ENCODE peak calls at places on chromosomes 6 and 20, in ten cellular contexts. I is heart left ventricle, M is PC-3, O is brain microvascular endothelial cell, N is tibial nerve, V is neural progenitor cell, U is thoracic aorta, S is sigmoid colon, A is Peyer's patch, T is OCI-LY7. K is an unnamed sample.

GRCh38 chr20:8152183-8152582 is 20.1 kb downstream of the PLCB1 start:
- DNase-seq in I (no peak), M (peak; percentile 64), O (peak; percentile 58), N (no peak), V (no peak), U (no peak), S (no peak), A (no peak), T (no peak), K (no peak)

GRCh38 chr6:6905961-6906518 is 201.7 kb upstream of the RREB1 start:
- DNase-seq in I (no peak), M (no peak), O (no peak), N (no peak), V (no peak), U (no peak), S (no peak), A (no peak), T (no peak), K (no peak)

GRCh38 chr6:134537146-134537555 is 219.2 kb upstream of the SGK1 start:
- DNase-seq in I (no peak), M (peak; percentile 93), O (peak; percentile 77), N (no peak), V (no peak), U (no peak), S (no peak), A (no peak), T (no peak), K (no peak)

GRCh38 chr20:63641792-63642517 is 11.3 kb downstream of the STMN3 start:
- DNase-seq in I (peak; percentile 92), M (peak; percentile 92), O (peak; percentile 54), N (peak; percentile 80), V (peak; percentile 95), U (no peak), S (peak; percentile 91), A (peak; percentile 93), T (peak; percentile 97), K (peak; percentile 89)

GRCh38 chr20:58634818-58635665 is 16.0 kb upstream of the STX16 start:
- DNase-seq in I (no peak), M (no peak), O (no peak), N (no peak), V (no peak), U (no peak), S (peak; percentile 66), A (no peak), T (no peak), K (no peak)

GRCh38 chr20:14051454-14051853 is 56.1 kb downstream of the MACROD2 start:
- DNase-seq in I (no peak), M (no peak), O (no peak), N (no peak), V (no peak), U (no peak), S (no peak), A (no peak), T (no peak), K (no peak)

GRCh38 chr20:23147964-23148720 is 62.0 kb upstream of the CD93 start:
- DNase-seq in I (no peak), M (peak; percentile 94), O (peak; percentile 73), N (no peak), V (no peak), U (peak; percentile 76), S (peak; percentile 77), A (no peak), T (no peak), K (peak; percentile 73)

GRCh38 chr6:167714166-167714565 is 112.5 kb upstream of the AFDN start:
- DNase-seq in I (no peak), M (no peak), O (no peak), N (no peak), V (no peak), U (no peak), S (no peak), A (no peak), T (no peak), K (no peak)

GRCh38 chr6:33417127-33417902 is 592 bp downstream of the CUTA start:
- DNase-seq in I (no peak), M (peak; percentile 66), O (peak; percentile 88), N (no peak), V (peak; percentile 72), U (no peak), S (no peak), A (no peak), T (no peak), K (no peak)

GRCh38 chr20:31926493-31926892 is 25.4 kb downstream of the PDRG1 start:
- DNase-seq in I (no peak), M (no peak), O (no peak), N (no peak), V (no peak), U (no peak), S (peak; percentile 3), A (no peak), T (no peak), K (no peak)

GRCh38 chr6:39362487-39362865 is 40.0 kb upstream of the KCNK16 start:
- DNase-seq in I (no peak), M (peak; percentile 11), O (peak; percentile 9), N (no peak), V (peak; percentile 73), U (no peak), S (no peak), A (no peak), T (no peak), K (no peak)

DNA sequence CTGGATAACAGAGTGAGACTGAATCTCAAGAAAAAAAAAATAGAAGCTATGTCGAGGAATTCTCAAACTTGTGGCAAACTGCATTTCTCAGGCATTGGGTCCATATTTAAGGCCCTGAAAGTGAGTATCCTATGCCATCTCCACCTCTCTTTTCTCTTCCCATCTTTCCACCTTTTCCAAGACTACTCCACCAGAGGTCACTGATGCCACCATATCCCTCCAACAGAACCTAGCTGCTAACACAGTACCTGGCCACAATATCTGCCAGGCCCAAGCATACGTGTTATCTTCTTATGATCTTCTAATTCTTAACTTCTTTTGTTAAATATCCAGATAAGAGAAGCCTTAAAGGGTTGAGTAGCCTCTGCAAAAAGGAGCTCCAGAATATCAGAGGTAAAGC is 8.2 kb upstream of the ADGRF4 start:
- DNase-seq in I (no peak), M (peak; percentile 48), O (no peak), N (no peak), V (no peak), U (no peak), S (no peak), A (no peak), T (no peak), K (no peak)
- TF ChIP-seq CTCF in I (no peak), M (peak; percentile 50), O (no peak), N (no peak), V (no peak), U (no peak), S (no peak), A (no peak), T (no peak), K (no peak)

DNA sequence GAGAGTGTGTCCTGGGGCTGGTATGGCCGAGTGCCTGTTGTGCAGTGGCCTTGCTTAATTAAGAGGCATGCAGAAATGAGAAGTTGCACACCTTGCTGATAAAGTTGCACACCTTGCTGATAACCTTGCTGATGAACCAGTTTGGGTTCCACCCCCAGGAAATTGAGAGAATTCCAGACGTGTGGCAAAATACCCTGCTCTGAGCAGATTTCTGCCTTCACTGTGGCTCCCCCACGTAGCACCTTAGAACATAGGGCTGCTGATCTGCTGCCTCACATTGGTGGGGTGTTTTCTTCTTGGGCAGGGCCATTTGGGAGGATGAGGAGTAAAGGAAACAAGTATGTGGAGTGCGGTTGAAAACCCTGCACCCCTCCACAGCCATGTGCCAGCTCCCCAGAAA is 22.5 kb upstream of the ADRM1 start:
- DNase-seq in I (no peak), M (no peak), O (no peak), N (no peak), V (no peak), U (no peak), S (no peak), A (no peak), T (no peak), K (no peak)
- H3K36me3 ChIP-seq in I (peaks cover 53% of the 10 kb centered on the region), M (peaks cover 29% of the 10 kb centered on the region), O (peaks cover 51% of the 10 kb centered on the region), N (peaks cover 91% of the 10 kb centered on the region), V (no peaks in the 10 kb centered on the region), U (peaks cover 57% of the 10 kb centered on the region), S (peaks cover 77% of the 10 kb centered on the region), A (peaks cover 77% of the 10 kb centered on the region), T (peaks cover 34% of the 10 kb centered on the region), K (peaks cover 38% of the 10 kb centered on the region)

GRCh38 chr6:37538107-37538506 is 38.4 kb upstream of the CCDC167 start:
- DNase-seq in I (no peak), M (peak; percentile 70), O (no peak), N (no peak), V (no peak), U (no peak), S (no peak), A (no peak), T (no peak), K (no peak)
- TF ChIP-seq CTCF in I (no peak), M (peak; percentile 80), O (peak; percentile 64), N (no peak), V (peak; percentile 45), U (no peak), S (no peak), A (peak; percentile 19), T (peak; percentile 68), K (peak; percentile 78)

DNA sequence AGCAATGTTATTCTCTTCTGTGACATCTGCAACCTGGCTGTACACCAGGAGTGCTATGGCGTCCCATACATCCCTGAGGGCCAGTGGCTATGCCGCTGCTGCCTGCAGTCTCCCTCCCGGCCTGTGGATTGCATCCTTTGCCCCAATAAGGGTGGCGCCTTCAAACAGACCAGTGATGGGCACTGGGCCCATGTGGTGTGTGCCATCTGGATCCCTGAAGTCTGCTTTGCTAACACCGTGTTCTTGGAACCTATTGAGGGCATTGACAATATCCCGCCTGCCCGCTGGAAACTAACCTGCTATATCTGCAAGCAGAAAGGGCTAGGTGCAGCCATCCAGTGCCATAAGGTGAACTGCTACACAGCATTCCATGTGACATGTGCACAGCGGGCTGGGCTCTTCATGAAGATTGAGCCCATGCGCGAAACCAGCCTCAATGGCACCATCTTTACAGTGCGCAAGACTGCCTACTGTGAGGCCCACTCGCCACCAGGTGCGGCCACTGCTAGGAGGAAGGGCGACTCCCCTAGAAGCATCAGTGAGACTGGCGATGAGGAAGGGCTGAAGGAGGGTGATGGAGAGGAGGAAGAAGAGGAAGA is 4.6 kb downstream of the BRPF3 start:
- DNase-seq in I (no peak), M (no peak), O (no peak), N (no peak), V (no peak), U (no peak), S (no peak), A (no peak), T (no peak), K (no peak)
- H3K36me3 ChIP-seq in I (peaks cover 39% of the 10 kb centered on the region), M (peaks cover 42% of the 10 kb centered on the region), O (peaks cover 41% of the 10 kb centered on the region), N (peaks cover 64% of the 10 kb centered on the region), V (peaks cover 9% of the 10 kb centered on the region), U (peaks cover 24% of the 10 kb centered on the region), S (peaks cover 57% of the 10 kb centered on the region), A (peaks cover 54% of the 10 kb centered on the region), T (peaks cover 50% of the 10 kb centered on the region), K (no peaks in the 10 kb centered on the region)

K was measured in GM06990.